ENCODE peak calls at places on chromosome 22, in ten cellular contexts. P is body of pancreas, W is tibial nerve, D is H9, E is colonic mucosa, C is psoas muscle, K is SK-N-SH, L is right lobe of liver, G is Peyer's patch, H is adrenal gland. U is an unnamed sample.
A peak's percentile ranks its signal among the peaks of the same experiment; 100 is the strongest.

GRCh38 chr22:47310601-47311000 is 548.2 kb downstream of the TBC1D22A start:
- DNase-seq in P (no peak), W (no peak), D (no peak), E (no peak), C (no peak), K (no peak), L (no peak), G (no peak), H (no peak), U (no peak)

GRCh38 chr22:16914006-16914405 is 88.8 kb upstream of the XKR3 start:
- DNase-seq in P (no peak), W (no peak), D (no peak), E (no peak), C (no peak), K (no peak), L (no peak), G (no peak), H (no peak), U (no peak)

GRCh38 chr22:33487041-33487716 is 429.0 kb upstream of the SYN3 start:
- DNase-seq in P (no peak), W (no peak), D (no peak), E (no peak), C (no peak), K (no peak), L (no peak), G (no peak), H (no peak), U (no peak)

GRCh38 chr22:41512421-41513194 is 31.7 kb downstream of the POLR3H start:
- DNase-seq in P (no peak), W (no peak), D (peak; percentile 93), E (no peak), C (peak; percentile 87), K (no peak), L (no peak), G (no peak), H (peak; percentile 89), U (peak; percentile 63)

GRCh38 chr22:30968015-30968923 is at the start of gene MORC2:
- DNase-seq in P (peak; percentile 79), W (no peak), D (peak; percentile 86), E (peak; percentile 76), C (peak; percentile 88), K (no peak), L (peak; percentile 76), G (no peak), H (no peak), U (peak; percentile 60)

GRCh38 chr22:38292694-38293093 is 19.9 kb upstream of the TMEM184B start:
- DNase-seq in P (no peak), W (no peak), D (no peak), E (no peak), C (no peak), K (no peak), L (no peak), G (no peak), H (no peak), U (no peak)

GRCh38 chr22:38172489-38173155 is 9.0 kb downstream of the PLA2G6 start:
- DNase-seq in P (peak; percentile 74), W (no peak), D (no peak), E (peak; percentile 81), C (peak; percentile 77), K (no peak), L (peak; percentile 79), G (no peak), H (peak; percentile 84), U (peak; percentile 43)

GRCh38 chr22:25898707-25899365 is 156.8 kb downstream of the MYO18B start:
- DNase-seq in P (no peak), W (no peak), D (peak; percentile 51), E (no peak), C (no peak), K (no peak), L (no peak), G (no peak), H (no peak), U (no peak)

GRCh38 chr22:23542933-23543332 is 37.2 kb downstream of the IGLL1 start:
- DNase-seq in P (no peak), W (no peak), D (no peak), E (no peak), C (no peak), K (no peak), L (no peak), G (no peak), H (no peak), U (no peak)

GRCh38 chr22:18110194-18110943 is at the start of gene TUBA8:
- DNase-seq in P (peak; percentile 66), W (no peak), D (peak; percentile 52), E (no peak), C (peak; percentile 89), K (peak; percentile 87), L (peak; percentile 66), G (peak; percentile 24), H (no peak), U (peak; percentile 56)

GRCh38 chr22:33851240-33851639 is 69.0 kb downstream of the LARGE1 start:
- DNase-seq in P (no peak), W (no peak), D (no peak), E (no peak), C (no peak), K (no peak), L (no peak), G (no peak), H (no peak), U (no peak)

GRCh38 chr22:39839198-39839597 is 54.4 kb downstream of the ENTHD1 start:
- DNase-seq in P (no peak), W (no peak), D (no peak), E (no peak), C (no peak), K (no peak), L (no peak), G (no peak), H (no peak), U (no peak)

GRCh38 chr22:41598081-41598480 is 8.4 kb upstream of the PMM1 start:
- DNase-seq in P (no peak), W (no peak), D (no peak), E (no peak), C (no peak), K (no peak), L (no peak), G (no peak), H (no peak), U (no peak)

GRCh38 chr22:41779889-41780505 is 20.5 kb upstream of the CCDC134 start:
- DNase-seq in P (no peak), W (no peak), D (no peak), E (no peak), C (no peak), K (no peak), L (no peak), G (no peak), H (no peak), U (no peak)

GRCh38 chr22:23520875-23521441 is 59.1 kb downstream of the IGLL1 start:
- DNase-seq in P (peak; percentile 29), W (peak; percentile 32), D (no peak), E (peak; percentile 55), C (peak; percentile 42), K (peak; percentile 70), L (no peak), G (no peak), H (no peak), U (peak; percentile 42)

GRCh38 chr22:18905540-18906409 is at the start of gene DGCR6:
- DNase-seq in P (peak; percentile 6), W (no peak), D (no peak), E (no peak), C (peak; percentile 22), K (no peak), L (no peak), G (no peak), H (no peak), U (no peak)

GRCh38 chr22:50032109-50032871 is 19.7 kb upstream of the IL17REL start:
- DNase-seq in P (no peak), W (no peak), D (no peak), E (no peak), C (no peak), K (peak; percentile 22), L (no peak), G (no peak), H (no peak), U (no peak)
- TF ChIP-seq CTCF in P (no peak), W (no peak), D (no peak), E (no peak), C (no peak), K (no peak), L (no peak), G (no peak), H (no peak), U (no peak)

DNA sequence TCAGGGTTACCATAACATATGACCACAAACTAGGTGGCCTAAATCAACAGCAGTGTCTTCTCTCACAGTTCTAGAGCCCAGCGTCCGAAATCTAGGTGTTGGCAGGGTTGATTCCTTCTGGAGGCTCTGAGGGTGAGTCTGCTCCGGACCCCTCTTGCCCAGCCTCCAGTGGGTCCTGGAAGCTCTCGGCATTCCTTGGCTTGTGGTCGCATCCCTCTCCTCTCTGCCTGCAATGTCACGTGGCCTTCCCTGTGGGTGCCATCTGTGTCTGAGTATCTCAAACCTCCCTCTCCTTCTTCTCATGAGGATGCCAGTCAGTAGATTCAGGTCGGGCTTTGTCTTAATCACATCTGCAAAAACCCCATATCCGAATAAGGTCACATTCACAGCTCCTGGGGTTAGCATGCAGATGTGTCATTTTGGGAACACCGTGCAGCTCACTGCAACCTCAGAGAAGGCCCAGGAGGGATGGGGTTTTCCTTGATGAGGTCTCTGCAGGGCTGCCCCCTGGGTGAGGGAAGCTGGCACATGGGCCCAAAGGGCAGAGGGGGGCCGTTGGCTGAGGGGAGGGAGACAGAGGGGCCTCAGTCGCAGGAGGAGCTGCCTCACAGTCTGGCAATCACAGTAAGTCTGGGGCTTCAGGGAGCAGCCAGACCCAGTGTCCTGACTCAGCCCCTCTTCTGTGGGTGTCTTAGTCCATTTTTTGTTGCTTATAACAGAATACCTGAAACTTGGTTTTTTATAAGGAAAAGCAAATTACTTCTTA is 41.2 kb downstream of the PARVG start:
- DNase-seq in P (no peak), W (no peak), D (no peak), E (no peak), C (no peak), K (no peak), L (no peak), G (no peak), H (peak; percentile 33), U (no peak)
- H3K4me1 ChIP-seq in P (no peaks in the 10 kb centered on the region), W (no peaks in the 10 kb centered on the region), D (no peaks in the 10 kb centered on the region), E (no peaks in the 10 kb centered on the region), C (no peaks in the 10 kb centered on the region), K (no peaks in the 10 kb centered on the region), L (no peaks in the 10 kb centered on the region), G (no peaks in the 10 kb centered on the region), H (no peaks in the 10 kb centered on the region), U (no peaks in the 10 kb centered on the region)

GRCh38 chr22:27416553-27417427 is 384.8 kb downstream of the MN1 start:
- DNase-seq in P (peak; percentile 24), W (no peak), D (peak; percentile 78), E (no peak), C (no peak), K (peak; percentile 66), L (no peak), G (no peak), H (no peak), U (no peak)
- H3K27me3 ChIP-seq in P (no peaks in the 10 kb centered on the region), W (peaks cover 11% of the 10 kb centered on the region), D (no peaks in the 10 kb centered on the region), E (no peaks in the 10 kb centered on the region), C (no peaks in the 10 kb centered on the region), K (no peaks in the 10 kb centered on the region), L (no peaks in the 10 kb centered on the region), G (no peaks in the 10 kb centered on the region), H (peaks cover 17% of the 10 kb centered on the region), U (no peaks in the 10 kb centered on the region)

DNA sequence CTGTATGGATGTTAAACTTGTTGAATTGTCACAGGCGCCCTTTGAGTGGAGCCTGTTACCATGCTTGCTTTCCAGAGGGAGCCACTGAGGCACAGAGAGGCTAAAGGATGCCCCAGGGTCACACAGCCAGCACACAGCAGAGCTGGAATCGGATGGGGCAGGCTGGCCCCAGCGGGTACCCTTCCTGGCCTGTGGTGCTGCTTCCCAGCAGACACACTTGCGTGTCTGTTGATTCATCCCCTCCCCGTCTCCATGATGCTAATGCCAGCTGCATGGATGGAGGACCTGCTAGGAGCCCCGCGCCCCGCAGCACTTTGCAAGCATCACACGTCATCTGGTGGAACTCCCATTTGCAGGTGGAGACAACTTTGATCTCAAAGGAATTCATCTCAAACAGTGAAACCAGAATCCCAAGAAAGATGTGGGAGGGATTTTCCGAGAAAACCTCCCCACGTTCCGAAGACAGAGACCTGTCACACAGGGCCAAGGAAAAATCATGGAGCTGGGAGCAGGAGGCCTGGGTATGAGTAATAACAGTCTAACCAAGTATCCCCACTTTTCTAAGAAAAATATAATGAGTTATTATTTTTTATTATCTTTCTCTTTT is 52.5 kb upstream of the SHISAL1 start:
- DNase-seq in P (no peak), W (no peak), D (no peak), E (no peak), C (peak; percentile 32), K (no peak), L (peak; percentile 7), G (no peak), H (no peak), U (peak; percentile 12)
- TF ChIP-seq CTCF in P (no peak), W (no peak), D (no peak), E (no peak), C (no peak), K (no peak), L (no peak), G (no peak), H (no peak), U (no peak)